ENCODE peak calls at places on chromosomes 16 and 17, in eight cellular contexts. T, R, V, P, Q, N, M and J are unnamed samples.

GRCh38 chr17:18230288-18231141 is 5.1 kb downstream of the LLGL1 start:
- DNase-seq in T (no peak), R (no peak), V (no peak), P (no peak), Q (no peak), N (no peak), M (no peak), J (no peak)

GRCh38 chr16:97822-98221 is 19.8 kb downstream of the MPG start:
- DNase-seq in T (no peak), R (no peak), V (no peak), P (no peak), Q (no peak), N (peak; percentile 24), M (no peak), J (no peak)

GRCh38 chr17:32970281-32970680 is 21.4 kb upstream of the SPACA3 start:
- DNase-seq in T (no peak), R (no peak), V (no peak), P (no peak), Q (no peak), N (peak; percentile 57), M (no peak), J (no peak)

GRCh38 chr17:72618018-72618509 is 474.4 kb downstream of the SLC39A11 start:
- DNase-seq in T (no peak), R (no peak), V (no peak), P (peak; percentile 94), Q (peak; percentile 66), N (no peak), M (peak; percentile 83), J (no peak)

GRCh38 chr16:68508641-68509240 is 30.4 kb upstream of the ZFP90 start:
- DNase-seq in T (no peak), R (no peak), V (no peak), P (no peak), Q (no peak), N (no peak), M (no peak), J (no peak)

GRCh38 chr16:79320956-79321355 is 279.6 kb downstream of the MAF start:
- DNase-seq in T (no peak), R (no peak), V (no peak), P (no peak), Q (no peak), N (no peak), M (no peak), J (no peak)

GRCh38 chr16:67659675-67660563 is at the start of gene ACD:
- DNase-seq in T (peak; percentile 90), R (peak; percentile 92), V (peak; percentile 96), P (peak; percentile 93), Q (peak; percentile 79), N (peak; percentile 91), M (peak; percentile 92), J (peak; percentile 87)

GRCh38 chr17:73733527-73733926 is 89.3 kb upstream of the SDK2 start:
- DNase-seq in T (no peak), R (no peak), V (no peak), P (no peak), Q (no peak), N (no peak), M (no peak), J (no peak)

GRCh38 chr16:396605-397004 is 394 bp upstream of the NME4 start:
- DNase-seq in T (peak; percentile 61), R (peak; percentile 55), V (peak; percentile 60), P (peak; percentile 39), Q (no peak), N (no peak), M (no peak), J (no peak)

GRCh38 chr17:1995321-1996242 is 29.6 kb downstream of the RTN4RL1 start:
- DNase-seq in T (peak; percentile 37), R (no peak), V (no peak), P (no peak), Q (no peak), N (no peak), M (peak; percentile 50), J (no peak)

GRCh38 chr17:83083368-83084201 is 4.2 kb downstream of the METRNL start:
- DNase-seq in T (no peak), R (peak; percentile 51), V (no peak), P (no peak), Q (no peak), N (no peak), M (no peak), J (no peak)

GRCh38 chr16:28163699-28164584 is 47.8 kb downstream of the XPO6 start:
- DNase-seq in T (no peak), R (peak; percentile 11), V (no peak), P (no peak), Q (no peak), N (no peak), M (no peak), J (no peak)

GRCh38 chr17:77728022-77728671 is 230.4 kb upstream of the TNRC6C start:
- DNase-seq in T (no peak), R (no peak), V (no peak), P (no peak), Q (peak; percentile 36), N (peak; percentile 68), M (no peak), J (no peak)

GRCh38 chr16:4723071-4723767 is 10.9 kb downstream of the ANKS3 start:
- DNase-seq in T (no peak), R (no peak), V (no peak), P (no peak), Q (no peak), N (no peak), M (no peak), J (no peak)

GRCh38 chr16:30893744-30894539 is at the start of gene BCL7C:
- DNase-seq in T (peak; percentile 96), R (peak; percentile 89), V (peak; percentile 91), P (peak; percentile 95), Q (peak; percentile 65), N (peak; percentile 96), M (peak; percentile 94), J (peak; percentile 89)

GRCh38 chr17:44759096-44759915 is 518 bp downstream of the ADAM11 start:
- DNase-seq in T (no peak), R (no peak), V (no peak), P (no peak), Q (no peak), N (no peak), M (no peak), J (no peak)

DNA sequence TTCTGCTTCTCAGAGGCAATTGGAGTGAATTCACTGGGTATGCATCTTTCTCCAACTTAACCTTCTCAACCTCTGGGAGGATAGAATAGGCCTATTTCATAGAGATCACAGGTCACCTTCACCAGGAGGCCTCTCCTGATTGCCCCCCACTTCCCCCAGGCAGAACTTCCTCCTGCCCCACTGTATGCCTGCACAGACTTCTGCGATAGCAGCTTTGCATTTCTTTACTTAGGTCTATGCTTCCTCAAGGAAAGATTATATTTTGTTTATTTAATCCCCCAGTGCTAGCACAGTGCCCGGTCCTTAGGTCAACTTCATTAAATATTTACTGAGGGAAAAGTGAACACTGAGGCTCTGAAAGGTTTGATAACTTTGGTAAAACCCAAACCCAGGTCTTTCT is 19.9 kb downstream of the MYO18A start:
- DNase-seq in T (no peak), R (no peak), V (no peak), P (no peak), Q (no peak), N (no peak), M (no peak), J (no peak)
- H3K4me1 ChIP-seq in T (peaks cover 8% of the 10 kb centered on the region), R (peaks cover 16% of the 10 kb centered on the region), V (peaks cover 40% of the 10 kb centered on the region), P (peaks cover 63% of the 10 kb centered on the region), Q (peaks cover 45% of the 10 kb centered on the region), N (peaks cover 65% of the 10 kb centered on the region), M (peaks cover 85% of the 10 kb centered on the region), J (peaks cover 30% of the 10 kb centered on the region)

GRCh38 chr17:81241648-81242420 is 2.7 kb downstream of the NDUFAF8 start:
- DNase-seq in T (peak; percentile 45), R (peak; percentile 49), V (no peak), P (peak; percentile 51), Q (no peak), N (no peak), M (peak; percentile 64), J (no peak)

GRCh38 chr17:81244358-81245023 is 5.4 kb downstream of the NDUFAF8 start:
- DNase-seq in T (no peak), R (no peak), V (no peak), P (no peak), Q (no peak), N (no peak), M (no peak), J (no peak)

GRCh38 chr17:81245024-81245664 is 6.0 kb downstream of the NDUFAF8 start:
- DNase-seq in T (no peak), R (no peak), V (no peak), P (no peak), Q (no peak), N (peak; percentile 24), M (no peak), J (no peak)

GRCh38 chr17:81242421-81243332 is 3.6 kb downstream of the NDUFAF8 start:
- DNase-seq in T (no peak), R (no peak), V (no peak), P (no peak), Q (no peak), N (no peak), M (no peak), J (no peak)

DNA sequence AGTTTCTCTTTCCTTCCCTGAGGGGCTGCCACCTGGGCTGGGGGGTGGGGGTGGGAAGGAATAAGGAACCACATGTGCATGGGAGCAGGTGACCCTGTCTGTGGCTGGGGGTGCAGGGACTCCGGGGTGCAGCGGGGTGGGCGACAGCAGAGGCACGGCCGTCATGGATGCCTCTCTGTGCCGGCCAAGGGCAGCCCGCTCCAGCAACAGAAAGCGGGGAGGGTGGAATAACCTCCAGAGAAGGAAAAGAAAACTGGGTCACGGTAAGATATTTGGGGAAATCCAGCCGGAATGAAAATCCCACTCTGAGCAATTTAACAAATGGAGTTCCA is 4.2 kb downstream of the NDUFAF8 start:
- DNase-seq in T (no peak), R (no peak), V (no peak), P (no peak), Q (no peak), N (no peak), M (no peak), J (no peak)
- TF ChIP-seq POLR2A in T (no peak), R (peak; percentile 2), V (no peak), P (no peak), Q (no peak), N (no peak), M (no peak), J (no peak)

GRCh38 chr17:68516732-68517131 is 4.5 kb downstream of the PRKAR1A start:
- DNase-seq in T (no peak), R (no peak), V (no peak), P (no peak), Q (no peak), N (no peak), M (no peak), J (no peak)
- H3K4me1 ChIP-seq in T (peaks cover 14% of the 10 kb centered on the region), R (peaks cover 14% of the 10 kb centered on the region), V (peaks cover 10% of the 10 kb centered on the region), P (peaks cover 58% of the 10 kb centered on the region), Q (peaks cover 18% of the 10 kb centered on the region), N (peaks cover 63% of the 10 kb centered on the region), M (peaks cover 73% of the 10 kb centered on the region), J (no peaks in the 10 kb centered on the region)

DNA sequence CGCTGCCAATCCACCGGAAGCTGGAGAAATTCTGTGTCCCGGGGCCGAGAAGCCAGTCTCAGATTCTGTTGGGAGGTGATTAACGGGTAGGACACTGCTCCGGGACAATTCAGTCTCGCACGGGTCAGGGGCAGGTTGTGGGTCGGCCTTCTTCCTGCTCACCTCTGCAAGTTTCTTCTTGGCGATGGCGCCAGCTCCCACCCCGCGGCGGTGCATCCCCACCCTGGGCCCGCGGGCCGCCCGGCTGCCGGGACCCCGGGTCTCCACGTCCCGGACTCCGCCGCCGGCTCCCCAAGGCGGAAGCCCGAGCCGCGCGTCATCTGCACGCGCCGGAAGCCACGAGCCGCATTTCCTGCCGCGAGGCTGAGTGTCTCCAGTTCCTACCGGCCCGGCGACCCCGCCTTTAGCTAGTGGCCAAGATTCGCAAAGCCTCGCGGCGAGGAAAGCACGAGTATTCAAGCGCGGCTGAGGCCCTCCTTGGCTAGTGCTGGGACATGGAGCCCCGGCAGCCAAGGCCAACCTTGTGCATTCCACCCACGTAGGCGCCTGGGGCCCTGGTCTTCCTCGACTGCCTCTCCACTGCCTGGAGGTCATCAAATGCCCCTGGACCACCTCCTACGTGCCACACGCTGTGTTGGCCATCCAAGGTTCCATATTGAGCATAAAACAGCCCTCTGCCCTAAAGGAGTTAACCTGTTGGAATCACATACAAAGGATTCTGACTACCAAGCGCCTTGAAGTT is at the start of gene SNF8:
- DNase-seq in T (peak; percentile 86), R (peak; percentile 90), V (peak; percentile 91), P (peak; percentile 93), Q (peak; percentile 80), N (peak; percentile 92), M (peak; percentile 94), J (peak; percentile 88)
- TF ChIP-seq POLR2A in T (peak; percentile 52), R (peak; percentile 90), V (peak; percentile 62), P (peak; percentile 87), Q (peak; percentile 68), N (no peak), M (no peak), J (peak; percentile 20)